ENCODE peak calls at places on chromosomes 1 and 21, in eight cellular contexts. B is heart right ventricle; L is kidney; Z is naive thymus-derived CD4-positive, alpha-beta T cell; T is endodermal cell; I is IMR-90; D is colonic mucosa; W is psoas muscle. N is an unnamed sample.
A peak's percentile ranks its signal among the peaks of the same experiment; 100 is the strongest.

GRCh38 chr1:86200901-86201300 is 44.3 kb upstream of the COL24A1 start:
- DNase-seq in B (no peak), L (no peak), Z (no peak), T (no peak), I (no peak), D (no peak), W (no peak), N (no peak)

GRCh38 chr1:29906927-29907326 is 670.6 kb downstream of the PTPRU start:
- DNase-seq in B (no peak), L (no peak), Z (no peak), T (no peak), I (no peak), D (no peak), W (no peak), N (no peak)

GRCh38 chr1:222369991-222370910 is 177.7 kb downstream of the HHIPL2 start:
- DNase-seq in B (no peak), L (no peak), Z (no peak), T (no peak), I (peak; percentile 97), D (no peak), W (no peak), N (no peak)

GRCh38 chr1:218384576-218384975 is 39.4 kb downstream of the TGFB2 start:
- DNase-seq in B (no peak), L (no peak), Z (no peak), T (no peak), I (peak; percentile 65), D (no peak), W (no peak), N (no peak)

GRCh38 chr21:35565204-35565611 is 495.1 kb downstream of the SETD4 start:
- DNase-seq in B (peak; percentile 12), L (peak; percentile 82), Z (no peak), T (peak; percentile 45), I (peak; percentile 95), D (no peak), W (peak; percentile 55), N (no peak)

GRCh38 chr1:230074270-230074669 is 7.2 kb downstream of the GALNT2 start:
- DNase-seq in B (no peak), L (no peak), Z (no peak), T (peak; percentile 31), I (no peak), D (no peak), W (no peak), N (no peak)

GRCh38 chr1:240319998-240320397 is 228.3 kb downstream of the FMN2 start:
- DNase-seq in B (no peak), L (no peak), Z (no peak), T (no peak), I (no peak), D (no peak), W (no peak), N (no peak)

GRCh38 chr1:245128381-245128780 is 26.4 kb upstream of the KIF26B start:
- DNase-seq in B (no peak), L (no peak), Z (no peak), T (no peak), I (no peak), D (no peak), W (no peak), N (no peak)

GRCh38 chr1:207025144-207025880 is 7.2 kb downstream of the C1orf116 start:
- DNase-seq in B (no peak), L (no peak), Z (no peak), T (peak; percentile 83), I (peak; percentile 49), D (no peak), W (no peak), N (peak; percentile 53)

GRCh38 chr1:214666674-214667073 is 63.7 kb downstream of the CENPF start:
- DNase-seq in B (no peak), L (no peak), Z (no peak), T (no peak), I (no peak), D (no peak), W (no peak), N (no peak)

GRCh38 chr1:243693764-243694163 is 156.3 kb downstream of the AKT3 start:
- DNase-seq in B (no peak), L (no peak), Z (no peak), T (no peak), I (no peak), D (no peak), W (no peak), N (no peak)

GRCh38 chr21:26844258-26845065 is 747 bp downstream of the ADAMTS1 start:
- DNase-seq in B (peak; percentile 73), L (peak; percentile 89), Z (no peak), T (peak; percentile 72), I (peak; percentile 22), D (peak; percentile 29), W (peak; percentile 84), N (peak; percentile 57)

GRCh38 chr21:39176312-39176711 is 6.9 kb downstream of the PSMG1 start:
- DNase-seq in B (no peak), L (no peak), Z (no peak), T (no peak), I (peak; percentile 48), D (no peak), W (no peak), N (no peak)

GRCh38 chr1:179709841-179710329 is 33.2 kb upstream of the FAM163A start:
- DNase-seq in B (peak; percentile 18), L (no peak), Z (peak; percentile 70), T (no peak), I (peak; percentile 72), D (no peak), W (peak; percentile 51), N (no peak)

GRCh38 chr1:162475089-162475488 is 22.5 kb upstream of the UHMK1 start:
- DNase-seq in B (no peak), L (no peak), Z (no peak), T (no peak), I (no peak), D (no peak), W (peak; percentile 60), N (no peak)

GRCh38 chr1:233919786-233920185 is 15.3 kb downstream of the SLC35F3 start:
- DNase-seq in B (no peak), L (no peak), Z (no peak), T (no peak), I (no peak), D (no peak), W (no peak), N (no peak)

GRCh38 chr1:224565186-224565585 is 50.9 kb upstream of the CNIH3 start:
- DNase-seq in B (no peak), L (no peak), Z (no peak), T (no peak), I (peak; percentile 92), D (no peak), W (peak; percentile 83), N (peak; percentile 46)

GRCh38 chr1:176745945-176746344 is 283.0 kb downstream of the PAPPA2 start:
- DNase-seq in B (no peak), L (no peak), Z (no peak), T (no peak), I (no peak), D (no peak), W (no peak), N (no peak)

GRCh38 chr1:71054791-71055190 is 7.2 kb upstream of the PTGER3 start:
- DNase-seq in B (no peak), L (no peak), Z (no peak), T (no peak), I (no peak), D (no peak), W (no peak), N (no peak)

GRCh38 chr1:187383366-187383765 is 554.6 kb downstream of the PLA2G4A start:
- DNase-seq in B (no peak), L (no peak), Z (no peak), T (peak; percentile 73), I (no peak), D (no peak), W (no peak), N (no peak)

DNA sequence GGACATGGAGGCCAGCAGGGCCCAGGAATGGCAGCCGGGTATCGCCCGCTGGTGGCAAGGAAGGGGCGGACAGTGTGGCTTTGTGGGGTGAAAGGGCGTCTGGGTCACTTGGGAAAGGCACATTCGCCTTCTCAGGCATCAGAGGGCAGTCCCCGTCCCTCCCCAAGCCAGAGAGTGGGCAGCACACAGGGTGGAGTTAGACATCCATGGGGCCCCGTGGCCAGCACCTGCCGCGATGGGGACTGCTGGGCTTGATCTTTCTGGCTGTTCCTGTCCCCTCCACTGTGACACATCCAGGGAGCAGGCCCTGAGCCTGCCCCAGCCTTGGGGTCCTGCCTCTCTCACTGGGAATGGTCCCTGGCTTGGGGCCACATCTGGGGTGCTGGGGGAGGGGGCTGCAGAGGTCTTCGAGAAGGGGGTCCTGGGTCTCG is 4.0 kb upstream of the TRPM2 start:
- DNase-seq in B (no peak), L (peak; percentile 65), Z (no peak), T (no peak), I (no peak), D (no peak), W (no peak), N (no peak)
- H3K27ac ChIP-seq in B (no peak overlapping the region), L (no peak overlapping the region), Z (no peak overlapping the region), T (no peak overlapping the region), I (no peak overlapping the region), D (no peak overlapping the region), W (no peak overlapping the region), N (no peak overlapping the region)

DNA sequence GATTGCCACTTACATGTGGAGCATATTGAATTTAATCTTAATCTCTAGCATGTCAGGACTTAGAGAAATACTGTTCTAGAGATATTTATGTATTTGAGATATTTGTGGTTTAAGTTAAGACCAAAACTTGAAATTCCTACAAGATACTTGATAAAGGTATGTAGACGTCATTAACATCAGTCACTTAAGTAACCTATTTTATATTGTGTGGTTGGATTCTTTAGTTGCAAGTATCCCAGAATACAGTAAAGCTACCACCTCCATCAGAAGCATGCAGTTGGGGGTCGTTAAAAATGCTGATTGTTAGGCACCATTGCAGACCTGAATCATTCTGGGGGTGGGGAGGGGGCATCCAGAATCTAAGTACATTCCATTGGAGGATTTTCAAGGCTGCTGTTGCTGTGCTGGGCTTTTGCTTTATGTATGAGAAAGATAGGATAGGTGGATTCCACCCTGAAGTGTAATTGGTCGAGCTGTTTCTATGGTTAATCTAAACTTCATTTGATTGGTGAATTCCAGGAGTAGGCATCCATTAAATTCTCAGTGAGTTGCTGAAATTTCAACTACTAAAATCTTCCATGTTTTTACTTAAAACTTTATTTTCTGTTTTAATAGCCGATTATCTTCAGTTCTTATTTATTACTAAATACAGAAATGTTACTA is 4.0 kb downstream of the H3-3A start:
- DNase-seq in B (no peak), L (no peak), Z (no peak), T (peak; percentile 39), I (peak; percentile 21), D (no peak), W (no peak), N (no peak)
- H3K4me3 ChIP-seq in B (peak overlapping the region; percentile 8), L (no peak overlapping the region), Z (peak overlapping the region; percentile 80), T (peak overlapping the region; percentile 99), I (no peak overlapping the region), D (no peak overlapping the region), W (no peak overlapping the region), N (peak overlapping the region; percentile 4)

DNA sequence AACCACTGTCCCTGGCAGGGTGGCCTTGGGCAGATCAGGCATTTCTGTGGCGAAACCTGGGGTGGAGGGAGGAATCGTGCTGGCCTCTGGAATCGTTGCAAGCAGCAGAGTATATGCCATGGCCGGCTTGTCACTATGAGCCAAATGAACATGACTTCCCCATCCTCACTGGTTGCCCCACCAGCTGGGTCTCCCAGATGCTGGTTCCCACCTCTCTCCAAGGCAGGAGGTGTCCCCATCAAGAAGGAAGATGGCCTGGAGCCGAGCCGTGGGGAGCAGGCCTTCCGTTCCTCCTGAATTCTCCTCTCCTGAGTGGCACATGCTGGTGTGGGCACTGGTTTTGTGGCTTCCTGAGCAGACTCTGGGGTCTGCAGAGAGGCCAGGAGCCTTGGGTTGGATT is 60.2 kb upstream of the ACTRT2 start:
- DNase-seq in B (no peak), L (no peak), Z (no peak), T (no peak), I (no peak), D (no peak), W (peak; percentile 19), N (peak; percentile 16)
- H3K9me3 ChIP-seq in B (peaks cover 9% of the 10 kb centered on the region), L (peaks cover 3% of the 10 kb centered on the region), Z (peaks cover 7% of the 10 kb centered on the region), T (peaks cover 70% of the 10 kb centered on the region), I (peaks cover 47% of the 10 kb centered on the region), D (no peaks in the 10 kb centered on the region), W (peaks cover 23% of the 10 kb centered on the region), N (peaks cover 17% of the 10 kb centered on the region)

GRCh38 chr1:24768873-24769605 is 23.8 kb downstream of the CLIC4 start:
- DNase-seq in B (no peak), L (no peak), Z (no peak), T (no peak), I (no peak), D (no peak), W (no peak), N (no peak)
- H3K27ac ChIP-seq in B (peak overlapping the region; percentile 68), L (peak overlapping the region; percentile 84), Z (no peak overlapping the region), T (no peak overlapping the region), I (peak overlapping the region; percentile 63), D (peak overlapping the region; percentile 28), W (peak overlapping the region; percentile 67), N (peak overlapping the region; percentile 61)